ENCODE peak calls at places on chromosomes 1 and 21, in nine cellular contexts. One of them, this sample, is unnamed.

GRCh38 chr1:162301696-162302095 is 75.0 kb downstream of the SPATA46 start:
- DNase-seq in SHP77: no peak
- DNase-seq in LoVo: no peak
- DNase-seq in AG10803: no peak
- DNase-seq in upper lobe of right lung: no peak
- DNase-seq in psoas muscle: no peak
- DNase-seq in CD8-positive, alpha-beta T cell: no peak
- DNase-seq in GM19239: no peak
- DNase-seq in Calu3: no peak
- DNase-seq in this sample: no peak

GRCh38 chr1:16006552-16007485 is 2.8 kb downstream of the SRARP start:
- DNase-seq in SHP77: no peak
- DNase-seq in LoVo: no peak
- DNase-seq in AG10803: peak
- DNase-seq in upper lobe of right lung: no peak
- DNase-seq in psoas muscle: no peak
- DNase-seq in CD8-positive, alpha-beta T cell: no peak
- DNase-seq in GM19239: no peak
- DNase-seq in Calu3: no peak
- DNase-seq in this sample: no peak

GRCh38 chr1:89821322-89822108 is 683 bp downstream of the LRRC8D start:
- DNase-seq in SHP77: peak
- DNase-seq in LoVo: peak
- DNase-seq in AG10803: no peak
- DNase-seq in upper lobe of right lung: peak
- DNase-seq in psoas muscle: peak
- DNase-seq in CD8-positive, alpha-beta T cell: peak
- DNase-seq in GM19239: peak
- DNase-seq in Calu3: peak
- DNase-seq in this sample: peak

GRCh38 chr1:214715126-214715525 is 112.1 kb downstream of the CENPF start:
- DNase-seq in SHP77: no peak
- DNase-seq in LoVo: no peak
- DNase-seq in AG10803: no peak
- DNase-seq in upper lobe of right lung: no peak
- DNase-seq in psoas muscle: no peak
- DNase-seq in CD8-positive, alpha-beta T cell: no peak
- DNase-seq in GM19239: no peak
- DNase-seq in Calu3: no peak
- DNase-seq in this sample: no peak

GRCh38 chr1:241688940-241689368 is 36.9 kb downstream of the WDR64 start:
- DNase-seq in SHP77: no peak
- DNase-seq in LoVo: peak
- DNase-seq in AG10803: peak
- DNase-seq in upper lobe of right lung: no peak
- DNase-seq in psoas muscle: no peak
- DNase-seq in CD8-positive, alpha-beta T cell: no peak
- DNase-seq in GM19239: no peak
- DNase-seq in Calu3: no peak
- DNase-seq in this sample: no peak

GRCh38 chr1:230737622-230738262 is 9.4 kb upstream of the CAPN9 start:
- DNase-seq in SHP77: no peak
- DNase-seq in LoVo: no peak
- DNase-seq in AG10803: no peak
- DNase-seq in upper lobe of right lung: no peak
- DNase-seq in psoas muscle: no peak
- DNase-seq in CD8-positive, alpha-beta T cell: no peak
- DNase-seq in GM19239: no peak
- DNase-seq in Calu3: no peak
- DNase-seq in this sample: no peak

GRCh38 chr21:40385883-40386282 is 461.1 kb downstream of the DSCAM start:
- DNase-seq in SHP77: no peak
- DNase-seq in LoVo: no peak
- DNase-seq in AG10803: no peak
- DNase-seq in upper lobe of right lung: no peak
- DNase-seq in psoas muscle: no peak
- DNase-seq in CD8-positive, alpha-beta T cell: no peak
- DNase-seq in GM19239: no peak
- DNase-seq in Calu3: no peak
- DNase-seq in this sample: no peak

GRCh38 chr1:192943108-192943507 is 116.1 kb downstream of the UCHL5 start:
- DNase-seq in SHP77: no peak
- DNase-seq in LoVo: no peak
- DNase-seq in AG10803: no peak
- DNase-seq in upper lobe of right lung: no peak
- DNase-seq in psoas muscle: no peak
- DNase-seq in CD8-positive, alpha-beta T cell: no peak
- DNase-seq in GM19239: no peak
- DNase-seq in Calu3: no peak
- DNase-seq in this sample: no peak

GRCh38 chr1:63004868-63005267 is 220.9 kb downstream of the ATG4C start:
- DNase-seq in SHP77: no peak
- DNase-seq in LoVo: no peak
- DNase-seq in AG10803: no peak
- DNase-seq in upper lobe of right lung: no peak
- DNase-seq in psoas muscle: no peak
- DNase-seq in CD8-positive, alpha-beta T cell: no peak
- DNase-seq in GM19239: no peak
- DNase-seq in Calu3: peak
- DNase-seq in this sample: no peak

GRCh38 chr1:22508991-22509390 is 54.3 kb upstream of the EPHA8 start:
- DNase-seq in SHP77: no peak
- DNase-seq in LoVo: no peak
- DNase-seq in AG10803: no peak
- DNase-seq in upper lobe of right lung: no peak
- DNase-seq in psoas muscle: no peak
- DNase-seq in CD8-positive, alpha-beta T cell: no peak
- DNase-seq in GM19239: no peak
- DNase-seq in Calu3: no peak
- DNase-seq in this sample: no peak

GRCh38 chr21:34276711-34277425 is 86.9 kb upstream of the KCNE2 start:
- DNase-seq in SHP77: no peak
- DNase-seq in LoVo: no peak
- DNase-seq in AG10803: peak
- DNase-seq in upper lobe of right lung: no peak
- DNase-seq in psoas muscle: no peak
- DNase-seq in CD8-positive, alpha-beta T cell: no peak
- DNase-seq in GM19239: no peak
- DNase-seq in Calu3: no peak
- DNase-seq in this sample: no peak

GRCh38 chr21:41170442-41170841 is 2.5 kb downstream of the BACE2 start:
- DNase-seq in SHP77: peak
- DNase-seq in LoVo: peak
- DNase-seq in AG10803: peak
- DNase-seq in upper lobe of right lung: no peak
- DNase-seq in psoas muscle: peak
- DNase-seq in CD8-positive, alpha-beta T cell: no peak
- DNase-seq in GM19239: peak
- DNase-seq in Calu3: peak
- DNase-seq in this sample: no peak

GRCh38 chr1:82392513-82392912 is 591.8 kb downstream of the ADGRL2 start:
- DNase-seq in SHP77: no peak
- DNase-seq in LoVo: no peak
- DNase-seq in AG10803: no peak
- DNase-seq in upper lobe of right lung: no peak
- DNase-seq in psoas muscle: no peak
- DNase-seq in CD8-positive, alpha-beta T cell: no peak
- DNase-seq in GM19239: no peak
- DNase-seq in Calu3: no peak
- DNase-seq in this sample: no peak

GRCh38 chr1:219119839-219120238 is 53.8 kb upstream of the LYPLAL1 start:
- DNase-seq in SHP77: no peak
- DNase-seq in LoVo: no peak
- DNase-seq in AG10803: peak
- DNase-seq in upper lobe of right lung: no peak
- DNase-seq in psoas muscle: no peak
- DNase-seq in CD8-positive, alpha-beta T cell: no peak
- DNase-seq in GM19239: no peak
- DNase-seq in Calu3: no peak
- DNase-seq in this sample: no peak

GRCh38 chr1:40130892-40131291 is 30.3 kb upstream of the RLF start:
- DNase-seq in SHP77: no peak
- DNase-seq in LoVo: peak
- DNase-seq in AG10803: no peak
- DNase-seq in upper lobe of right lung: no peak
- DNase-seq in psoas muscle: no peak
- DNase-seq in CD8-positive, alpha-beta T cell: no peak
- DNase-seq in GM19239: no peak
- DNase-seq in Calu3: no peak
- DNase-seq in this sample: no peak

GRCh38 chr21:16084776-16085364 is 355.1 kb downstream of the USP25 start:
- DNase-seq in SHP77: no peak
- DNase-seq in LoVo: no peak
- DNase-seq in AG10803: peak
- DNase-seq in upper lobe of right lung: no peak
- DNase-seq in psoas muscle: peak
- DNase-seq in CD8-positive, alpha-beta T cell: no peak
- DNase-seq in GM19239: no peak
- DNase-seq in Calu3: no peak
- DNase-seq in this sample: peak

GRCh38 chr1:24963943-24964677 is 34.0 kb upstream of the RUNX3 start:
- DNase-seq in SHP77: no peak
- DNase-seq in LoVo: no peak
- DNase-seq in AG10803: no peak
- DNase-seq in upper lobe of right lung: no peak
- DNase-seq in psoas muscle: no peak
- DNase-seq in CD8-positive, alpha-beta T cell: no peak
- DNase-seq in GM19239: no peak
- DNase-seq in Calu3: no peak
- DNase-seq in this sample: no peak

GRCh38 chr21:25658427-25658980 is 19.4 kb downstream of the JAM2 start:
- DNase-seq in SHP77: no peak
- DNase-seq in LoVo: no peak
- DNase-seq in AG10803: no peak
- DNase-seq in upper lobe of right lung: no peak
- DNase-seq in psoas muscle: no peak
- DNase-seq in CD8-positive, alpha-beta T cell: no peak
- DNase-seq in GM19239: no peak
- DNase-seq in Calu3: no peak
- DNase-seq in this sample: no peak

GRCh38 chr1:187985145-187985896 is 1156.6 kb downstream of the PLA2G4A start:
- DNase-seq in SHP77: no peak
- DNase-seq in LoVo: no peak
- DNase-seq in AG10803: no peak
- DNase-seq in upper lobe of right lung: no peak
- DNase-seq in psoas muscle: no peak
- DNase-seq in CD8-positive, alpha-beta T cell: no peak
- DNase-seq in GM19239: no peak
- DNase-seq in Calu3: no peak
- DNase-seq in this sample: no peak

GRCh38 chr1:46614604-46614984 is 2.0 kb downstream of the MOB3C start:
- DNase-seq in SHP77: no peak
- DNase-seq in LoVo: no peak
- DNase-seq in AG10803: no peak
- DNase-seq in upper lobe of right lung: no peak
- DNase-seq in psoas muscle: no peak
- DNase-seq in CD8-positive, alpha-beta T cell: no peak
- DNase-seq in GM19239: no peak
- DNase-seq in Calu3: no peak
- DNase-seq in this sample: no peak

GRCh38 chr1:193568451-193568985 is 382.1 kb upstream of the B3GALT2 start:
- DNase-seq in SHP77: no peak
- DNase-seq in LoVo: no peak
- DNase-seq in AG10803: no peak
- DNase-seq in upper lobe of right lung: no peak
- DNase-seq in psoas muscle: no peak
- DNase-seq in CD8-positive, alpha-beta T cell: no peak
- DNase-seq in GM19239: no peak
- DNase-seq in Calu3: no peak
- DNase-seq in this sample: no peak

GRCh38 chr1:24892188-24893153 is 37.6 kb downstream of the RUNX3 start:
- DNase-seq in SHP77: no peak
- DNase-seq in LoVo: no peak
- DNase-seq in AG10803: no peak
- DNase-seq in upper lobe of right lung: no peak
- DNase-seq in psoas muscle: no peak
- DNase-seq in CD8-positive, alpha-beta T cell: no peak
- DNase-seq in GM19239: no peak
- DNase-seq in Calu3: no peak
- DNase-seq in this sample: peak

GRCh38 chr1:43934279-43934985 is 831 bp downstream of the ARTN start:
- DNase-seq in SHP77: peak
- DNase-seq in LoVo: peak
- DNase-seq in AG10803: peak
- DNase-seq in upper lobe of right lung: peak
- DNase-seq in psoas muscle: peak
- DNase-seq in CD8-positive, alpha-beta T cell: peak
- DNase-seq in GM19239: peak
- DNase-seq in Calu3: peak
- DNase-seq in this sample: peak

GRCh38 chr1:159647616-159648015 is 60.0 kb downstream of the APCS start:
- DNase-seq in SHP77: no peak
- DNase-seq in LoVo: no peak
- DNase-seq in AG10803: no peak
- DNase-seq in upper lobe of right lung: no peak
- DNase-seq in psoas muscle: no peak
- DNase-seq in CD8-positive, alpha-beta T cell: no peak
- DNase-seq in GM19239: no peak
- DNase-seq in Calu3: no peak
- DNase-seq in this sample: no peak

GRCh38 chr1:231028676-231029075 is 11.4 kb downstream of the FAM89A start:
- DNase-seq in SHP77: no peak
- DNase-seq in LoVo: no peak
- DNase-seq in AG10803: no peak
- DNase-seq in upper lobe of right lung: no peak
- DNase-seq in psoas muscle: no peak
- DNase-seq in CD8-positive, alpha-beta T cell: no peak
- DNase-seq in GM19239: no peak
- DNase-seq in Calu3: no peak
- DNase-seq in this sample: no peak

GRCh38 chr1:217133958-217134856 is 411.0 kb upstream of the ESRRG start:
- DNase-seq in SHP77: no peak
- DNase-seq in LoVo: no peak
- DNase-seq in AG10803: no peak
- DNase-seq in upper lobe of right lung: no peak
- DNase-seq in psoas muscle: no peak
- DNase-seq in CD8-positive, alpha-beta T cell: no peak
- DNase-seq in GM19239: no peak
- DNase-seq in Calu3: no peak
- DNase-seq in this sample: no peak

GRCh38 chr1:46757256-46757955 is 38.5 kb upstream of the EFCAB14 start:
- DNase-seq in SHP77: no peak
- DNase-seq in LoVo: peak
- DNase-seq in AG10803: no peak
- DNase-seq in upper lobe of right lung: peak
- DNase-seq in psoas muscle: no peak
- DNase-seq in CD8-positive, alpha-beta T cell: no peak
- DNase-seq in GM19239: no peak
- DNase-seq in Calu3: peak
- DNase-seq in this sample: no peak

GRCh38 chr1:167829868-167830267 is 84.1 kb downstream of the ADCY10 start:
- DNase-seq in SHP77: no peak
- DNase-seq in LoVo: no peak
- DNase-seq in AG10803: no peak
- DNase-seq in upper lobe of right lung: no peak
- DNase-seq in psoas muscle: no peak
- DNase-seq in CD8-positive, alpha-beta T cell: no peak
- DNase-seq in GM19239: no peak
- DNase-seq in Calu3: no peak
- DNase-seq in this sample: no peak

GRCh38 chr1:116569776-116570357 is 959 bp downstream of the CD58 start:
- DNase-seq in SHP77: peak
- DNase-seq in LoVo: peak
- DNase-seq in AG10803: no peak
- DNase-seq in upper lobe of right lung: peak
- DNase-seq in psoas muscle: peak
- DNase-seq in CD8-positive, alpha-beta T cell: peak
- DNase-seq in GM19239: no peak
- DNase-seq in Calu3: peak
- DNase-seq in this sample: peak

GRCh38 chr1:220093361-220094015 is 444 bp upstream of the IARS2 start:
- DNase-seq in SHP77: peak
- DNase-seq in LoVo: no peak
- DNase-seq in AG10803: no peak
- DNase-seq in upper lobe of right lung: no peak
- DNase-seq in psoas muscle: no peak
- DNase-seq in CD8-positive, alpha-beta T cell: no peak
- DNase-seq in GM19239: no peak
- DNase-seq in Calu3: no peak
- DNase-seq in this sample: no peak

GRCh38 chr1:168794057-168794456 is 65.1 kb upstream of the DPT start:
- DNase-seq in SHP77: no peak
- DNase-seq in LoVo: no peak
- DNase-seq in AG10803: no peak
- DNase-seq in upper lobe of right lung: no peak
- DNase-seq in psoas muscle: no peak
- DNase-seq in CD8-positive, alpha-beta T cell: no peak
- DNase-seq in GM19239: no peak
- DNase-seq in Calu3: no peak
- DNase-seq in this sample: no peak

This sample was measured in adrenal gland.